ENCODE peak calls at places on chromosomes 2 and 18, in nine cellular contexts. T, U, L, M, E, V, S, N and Y are unnamed samples.

GRCh38 chr2:69073928-69074575 is 61.1 kb downstream of the ANTXR1 start:
- DNase-seq in U (no peak), N (no peak), E (no peak), T (no peak), V (no peak), L (no peak), M (no peak), S (no peak), Y (no peak)

GRCh38 chr2:143263045-143263625 is 133.9 kb downstream of the ARHGAP15 start:
- DNase-seq in U (no peak), L (no peak), V (peak; percentile 16), T (no peak), S (no peak), E (no peak), M (no peak), N (no peak), Y (no peak)

GRCh38 chr18:63897072-63897471 is 9.6 kb downstream of the SERPINB2 start:
- DNase-seq in L (no peak), V (no peak), E (no peak), U (no peak), S (no peak), M (peak; percentile 73), T (no peak), N (no peak), Y (no peak)

GRCh38 chr2:25707927-25708326 is 34.5 kb upstream of the DTNB start:
- DNase-seq in V (no peak), S (no peak), T (no peak), U (no peak), L (no peak), E (peak; percentile 62), N (no peak), M (no peak), Y (no peak)

GRCh38 chr2:161938335-161938734 is 135.7 kb downstream of the DPP4 start:
- DNase-seq in V (no peak), L (no peak), E (no peak), T (no peak), M (no peak), U (no peak), S (no peak), N (no peak), Y (no peak)

GRCh38 chr2:191571163-191571769 is 106.7 kb upstream of the NABP1 start:
- DNase-seq in S (no peak), T (no peak), L (peak; percentile 53), E (peak; percentile 3), N (no peak), U (no peak), V (peak; percentile 48), M (peak; percentile 84), Y (no peak)

GRCh38 chr2:8872821-8873432 is 35.5 kb upstream of the KIDINS220 start:
- DNase-seq in S (no peak), U (no peak), L (peak; percentile 11), E (peak; percentile 75), V (peak; percentile 75), N (no peak), T (no peak), M (peak; percentile 71), Y (no peak)

GRCh38 chr2:97693476-97693875 is 19.9 kb upstream of the ZAP70 start:
- DNase-seq in U (no peak), E (no peak), L (no peak), V (no peak), N (no peak), S (no peak), T (no peak), M (peak; percentile 27), Y (no peak)

GRCh38 chr2:239579081-239579480 is 178.3 kb upstream of the HDAC4 start:
- DNase-seq in V (no peak), N (peak; percentile 21), E (no peak), U (no peak), M (no peak), T (no peak), S (peak; percentile 47), L (no peak), Y (no peak)

GRCh38 chr2:156436477-156437085 is 402 bp downstream of the GPD2 start:
- DNase-seq in S (no peak), V (peak; percentile 33), T (no peak), U (no peak), E (peak; percentile 26), L (peak; percentile 28), M (peak; percentile 20), N (no peak), Y (no peak)

GRCh38 chr2:30664761-30665358 is 142.4 kb downstream of the CAPN13 start:
- DNase-seq in U (peak; percentile 40), L (no peak), V (no peak), M (peak; percentile 86), E (peak; percentile 93), S (peak; percentile 83), N (no peak), T (no peak), Y (no peak)

GRCh38 chr2:207012461-207012860 is 73.1 kb downstream of the CPO start:
- DNase-seq in T (no peak), M (peak; percentile 14), S (no peak), V (no peak), E (no peak), N (no peak), L (no peak), U (no peak), Y (no peak)

GRCh38 chr2:134124047-134124753 is 129.7 kb upstream of the MGAT5 start:
- DNase-seq in E (peak; percentile 91), T (no peak), U (no peak), L (no peak), M (no peak), V (no peak), S (no peak), N (no peak), Y (no peak)
- H3K27ac ChIP-seq in E (no peak overlapping the region), T (no peak overlapping the region), U (no peak overlapping the region), L (no peak overlapping the region), M (no peak overlapping the region), V (no peak overlapping the region), S (no peak overlapping the region), N (no peak overlapping the region), Y (no peak overlapping the region)

DNA sequence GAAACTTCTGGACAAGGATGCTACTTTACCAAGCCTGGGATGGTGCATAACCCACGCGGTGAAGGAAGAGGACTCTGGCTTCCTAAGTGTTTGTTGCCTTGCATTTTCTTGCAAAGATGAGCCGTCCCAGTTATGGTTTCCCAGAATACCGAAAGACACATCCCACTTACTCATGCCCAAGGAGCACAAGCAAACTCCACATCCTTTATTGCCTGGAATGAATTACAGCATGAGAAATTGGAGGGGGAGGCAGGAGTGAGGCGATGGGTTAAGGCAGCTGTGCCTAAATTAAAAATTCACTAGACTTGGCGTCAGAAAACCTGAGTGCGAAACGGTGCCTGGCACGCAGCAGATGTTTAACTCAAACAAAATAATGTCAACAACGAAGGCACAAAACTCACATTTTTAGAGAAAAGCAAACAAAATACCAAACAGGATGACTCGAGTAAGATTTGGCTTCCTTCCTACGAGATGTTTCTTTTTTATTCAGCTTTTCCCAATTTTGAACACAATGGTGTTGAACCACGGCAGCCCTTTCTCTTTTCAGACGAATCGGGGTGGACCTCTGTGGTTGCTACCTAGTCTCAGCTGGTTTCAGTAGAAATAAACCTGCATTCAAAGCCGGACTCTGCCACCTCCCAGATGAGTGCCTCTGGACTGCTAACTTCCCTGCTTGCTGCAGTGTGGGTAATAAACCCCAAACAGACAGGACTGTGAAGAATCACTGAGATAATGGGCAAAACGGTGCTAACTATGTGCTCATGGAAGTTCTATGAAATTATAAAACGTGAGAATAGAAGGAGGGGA is 100.3 kb upstream of the NCK2 start:
- DNase-seq in T (no peak), S (no peak), U (no peak), V (no peak), N (peak; percentile 43), L (no peak), M (peak; percentile 33), E (no peak), Y (peak; percentile 19)
- H3K27ac ChIP-seq in T (no peak overlapping the region), S (no peak overlapping the region), U (no peak overlapping the region), V (no peak overlapping the region), N (peak overlapping the region; percentile 44), L (no peak overlapping the region), M (no peak overlapping the region), E (no peak overlapping the region), Y (peak overlapping the region; percentile 35)

GRCh38 chr2:204339212-204339715 is 206.0 kb upstream of the PARD3B start:
- DNase-seq in N (no peak), E (no peak), L (no peak), V (no peak), S (no peak), U (no peak), T (no peak), M (no peak), Y (no peak)

GRCh38 chr2:204341887-204342276 is 203.4 kb upstream of the PARD3B start:
- DNase-seq in U (no peak), M (no peak), S (no peak), T (no peak), L (no peak), E (no peak), N (no peak), V (no peak), Y (no peak)

GRCh38 chr2:204343685-204344084 is 201.6 kb upstream of the PARD3B start:
- DNase-seq in T (no peak), N (no peak), L (no peak), M (no peak), S (no peak), E (no peak), U (no peak), V (no peak), Y (no peak)

GRCh38 chr2:204337638-204338037 is 207.6 kb upstream of the PARD3B start:
- DNase-seq in N (no peak), V (no peak), S (no peak), U (no peak), E (no peak), T (no peak), M (no peak), L (no peak), Y (no peak)

DNA sequence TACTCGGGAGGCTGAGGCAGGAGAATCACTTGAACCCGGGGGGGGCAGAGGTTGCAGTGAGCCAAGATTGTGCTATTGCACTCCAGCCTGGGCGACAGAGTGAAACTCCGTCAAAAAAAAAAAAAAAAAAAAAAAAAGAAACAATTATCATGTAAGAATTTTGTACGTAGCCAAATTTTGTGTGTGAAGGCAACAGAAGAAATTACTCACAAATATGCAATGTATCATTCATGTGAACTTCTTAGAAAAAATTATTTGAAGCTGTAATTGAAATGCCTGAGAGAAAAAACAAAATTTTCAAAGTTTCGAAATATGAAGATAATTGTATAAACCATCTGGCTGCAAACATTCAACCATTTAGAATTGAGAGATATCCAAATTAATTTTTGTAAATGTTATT is 204.8 kb upstream of the PARD3B start:
- DNase-seq in L (no peak), S (no peak), N (no peak), V (no peak), M (no peak), T (no peak), E (no peak), U (no peak), Y (no peak)
- H3K27ac ChIP-seq in L (no peak overlapping the region), S (no peak overlapping the region), N (no peak overlapping the region), V (no peak overlapping the region), M (no peak overlapping the region), T (no peak overlapping the region), E (no peak overlapping the region), U (no peak overlapping the region), Y (no peak overlapping the region)

DNA sequence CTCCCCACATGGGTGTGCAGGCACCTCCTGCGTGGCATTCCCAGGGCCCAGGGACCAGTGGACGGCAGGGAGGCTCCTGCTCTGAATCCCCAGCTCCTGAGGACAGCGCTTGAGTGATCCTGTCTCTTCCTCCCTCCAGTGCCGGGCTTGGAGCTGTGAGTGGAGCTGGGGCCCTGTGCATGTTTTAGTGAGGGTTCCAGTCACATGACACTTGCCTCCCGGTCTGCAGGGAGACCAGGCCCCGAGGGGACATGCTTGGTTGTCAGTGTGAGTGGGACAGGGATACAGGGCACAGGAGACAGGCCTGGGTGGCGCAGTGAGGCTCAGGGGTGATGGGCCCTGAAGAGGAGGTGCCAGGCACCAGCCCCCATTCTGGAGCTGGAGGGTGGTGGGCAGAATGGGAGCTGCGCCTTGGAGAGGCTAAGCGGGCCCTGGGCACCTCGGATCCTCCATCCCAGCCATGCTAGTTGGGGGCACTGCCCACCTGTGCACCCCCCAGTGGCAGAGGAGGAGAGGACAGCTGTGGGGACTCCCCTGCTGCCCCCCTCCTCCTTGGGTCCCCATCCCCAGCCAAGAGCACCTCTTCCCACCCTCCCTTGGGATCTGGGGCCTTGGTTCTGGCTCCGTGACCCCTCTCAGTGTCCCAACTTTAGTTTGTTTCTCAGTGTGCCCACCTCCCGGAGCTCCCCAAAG is 11.9 kb downstream of the ARHGEF4 start:
- DNase-seq in L (no peak), V (no peak), U (no peak), E (peak; percentile 87), T (no peak), S (no peak), N (no peak), M (no peak), Y (no peak)
- H3K27ac ChIP-seq in L (no peak overlapping the region), V (no peak overlapping the region), U (no peak overlapping the region), E (no peak overlapping the region), T (no peak overlapping the region), S (no peak overlapping the region), N (no peak overlapping the region), M (no peak overlapping the region), Y (no peak overlapping the region)